ENCODE peak calls at places on chromosome 19, in eight cellular contexts. L, Q, S, Z, Y, T, R and A are unnamed samples.

GRCh38 chr19:51019544-51019925 is at the start of gene KLK10:
- DNase-seq in L (no peak), Q (no peak), S (no peak), Z (no peak), Y (no peak), T (no peak), R (no peak), A (no peak)

GRCh38 chr19:47186337-47187022 is 44.5 kb downstream of the BBC3 start:
- DNase-seq in L (no peak), Q (no peak), S (no peak), Z (no peak), Y (peak), T (no peak), R (peak), A (no peak)

GRCh38 chr19:16654151-16654550 is 5.8 kb downstream of the SMIM7 start:
- DNase-seq in L (no peak), Q (no peak), S (peak), Z (no peak), Y (no peak), T (no peak), R (no peak), A (no peak)

GRCh38 chr19:48417436-48417835 is 24.0 kb downstream of the GRIN2D start:
- DNase-seq in L (no peak), Q (no peak), S (no peak), Z (no peak), Y (no peak), T (no peak), R (no peak), A (no peak)

GRCh38 chr19:33473644-33474305 is 47.8 kb downstream of the PEPD start:
- DNase-seq in L (no peak), Q (no peak), S (peak), Z (no peak), Y (no peak), T (no peak), R (no peak), A (no peak)

GRCh38 chr19:37505958-37506386 is 767 bp upstream of the ZNF793 start:
- DNase-seq in L (no peak), Q (no peak), S (no peak), Z (no peak), Y (no peak), T (no peak), R (no peak), A (peak)

GRCh38 chr19:4058696-4059492 is 7.8 kb downstream of the ZBTB7A start:
- DNase-seq in L (no peak), Q (no peak), S (no peak), Z (no peak), Y (no peak), T (no peak), R (no peak), A (no peak)

GRCh38 chr19:38667552-38668205 is 20.2 kb downstream of the ACTN4 start:
- DNase-seq in L (no peak), Q (no peak), S (peak), Z (no peak), Y (no peak), T (no peak), R (no peak), A (no peak)

GRCh38 chr19:44644391-44645016 is 794 bp downstream of the PVR start:
- DNase-seq in L (peak), Q (no peak), S (peak), Z (peak), Y (no peak), T (no peak), R (no peak), A (peak)

GRCh38 chr19:51469162-51469561 is 9.2 kb upstream of the CEACAM18 start:
- DNase-seq in L (no peak), Q (no peak), S (no peak), Z (no peak), Y (no peak), T (no peak), R (no peak), A (no peak)

GRCh38 chr19:30085394-30085793 is 143.4 kb downstream of the URI1 start:
- DNase-seq in L (no peak), Q (no peak), S (no peak), Z (no peak), Y (peak), T (no peak), R (no peak), A (peak)

GRCh38 chr19:48629599-48630288 is 7.4 kb downstream of the DBP start:
- DNase-seq in L (no peak), Q (no peak), S (no peak), Z (peak), Y (peak), T (no peak), R (no peak), A (no peak)

GRCh38 chr19:16571283-16571682 is 932 bp downstream of the SLC35E1 start:
- DNase-seq in L (no peak), Q (no peak), S (peak), Z (no peak), Y (no peak), T (no peak), R (no peak), A (peak)

GRCh38 chr19:35949131-35949530 is 13.0 kb downstream of the LRFN3 start:
- DNase-seq in L (no peak), Q (no peak), S (peak), Z (no peak), Y (no peak), T (no peak), R (no peak), A (no peak)

GRCh38 chr19:19653597-19654147 is 9.8 kb downstream of the ATP13A1 start:
- DNase-seq in L (no peak), Q (no peak), S (no peak), Z (no peak), Y (no peak), T (no peak), R (no peak), A (no peak)

GRCh38 chr19:39401549-39402416 is 4.9 kb upstream of the ZFP36 start:
- DNase-seq in L (peak), Q (no peak), S (peak), Z (no peak), Y (peak), T (no peak), R (peak), A (peak)